ENCODE peak calls at places on chromosome 1, in four cellular contexts. One of them, this sample, is unnamed.

GRCh38 chr1:83995649-83996048 is 3.3 kb downstream of the TTLL7 start:
- DNase-seq in cardiac muscle cell: no peak
- DNase-seq in CD8-positive, alpha-beta T cell: no peak
- DNase-seq in upper lobe of right lung: no peak
- DNase-seq in this sample: no peak

GRCh38 chr1:216778763-216779162 is 55.5 kb upstream of the ESRRG start:
- DNase-seq in CD8-positive, alpha-beta T cell: no peak
- DNase-seq in upper lobe of right lung: no peak
- DNase-seq in cardiac muscle cell: no peak
- DNase-seq in this sample: no peak

GRCh38 chr1:19468397-19468956 is 16.9 kb downstream of the CAPZB start:
- DNase-seq in cardiac muscle cell: no peak
- DNase-seq in upper lobe of right lung: peak; percentile 77
- DNase-seq in CD8-positive, alpha-beta T cell: peak; percentile 61
- DNase-seq in this sample: peak; percentile 95

GRCh38 chr1:93629101-93630059 is 52.3 kb downstream of the BCAR3 start:
- DNase-seq in CD8-positive, alpha-beta T cell: peak; percentile 27
- DNase-seq in cardiac muscle cell: peak; percentile 79
- DNase-seq in upper lobe of right lung: no peak
- DNase-seq in this sample: peak; percentile 75

GRCh38 chr1:23796466-23797271 is 3.9 kb downstream of the GALE start:
- DNase-seq in CD8-positive, alpha-beta T cell: no peak
- DNase-seq in cardiac muscle cell: no peak
- DNase-seq in upper lobe of right lung: no peak
- DNase-seq in this sample: peak; percentile 60

GRCh38 chr1:172766462-172766861 is 107.6 kb downstream of the FASLG start:
- DNase-seq in upper lobe of right lung: no peak
- DNase-seq in CD8-positive, alpha-beta T cell: no peak
- DNase-seq in cardiac muscle cell: no peak
- DNase-seq in this sample: no peak

GRCh38 chr1:2966940-2967725 is 54.1 kb upstream of the ACTRT2 start:
- DNase-seq in upper lobe of right lung: peak; percentile 60
- DNase-seq in CD8-positive, alpha-beta T cell: no peak
- DNase-seq in cardiac muscle cell: no peak
- DNase-seq in this sample: no peak

GRCh38 chr1:30417701-30418425 is 305.5 kb downstream of the MATN1 start:
- DNase-seq in CD8-positive, alpha-beta T cell: no peak
- DNase-seq in cardiac muscle cell: no peak
- DNase-seq in upper lobe of right lung: peak; percentile 46
- DNase-seq in this sample: no peak

GRCh38 chr1:3000671-3001470 is 20.4 kb upstream of the ACTRT2 start:
- DNase-seq in upper lobe of right lung: peak; percentile 63
- DNase-seq in CD8-positive, alpha-beta T cell: no peak
- DNase-seq in cardiac muscle cell: no peak
- DNase-seq in this sample: no peak

GRCh38 chr1:163071381-163072255 is 2.5 kb downstream of the RGS4 start:
- DNase-seq in CD8-positive, alpha-beta T cell: peak; percentile 2
- DNase-seq in upper lobe of right lung: peak; percentile 61
- DNase-seq in cardiac muscle cell: peak; percentile 77
- DNase-seq in this sample: no peak

GRCh38 chr1:197986817-197987216 is 69.6 kb downstream of the LHX9 start:
- DNase-seq in CD8-positive, alpha-beta T cell: no peak
- DNase-seq in cardiac muscle cell: peak; percentile 63
- DNase-seq in upper lobe of right lung: no peak
- DNase-seq in this sample: no peak
- H3K4me3 ChIP-seq in CD8-positive, alpha-beta T cell: no peak overlapping the region
- H3K4me3 ChIP-seq in cardiac muscle cell: no peak overlapping the region
- H3K4me3 ChIP-seq in upper lobe of right lung: no peak overlapping the region
- H3K4me3 ChIP-seq in this sample: no peak overlapping the region

DNA sequence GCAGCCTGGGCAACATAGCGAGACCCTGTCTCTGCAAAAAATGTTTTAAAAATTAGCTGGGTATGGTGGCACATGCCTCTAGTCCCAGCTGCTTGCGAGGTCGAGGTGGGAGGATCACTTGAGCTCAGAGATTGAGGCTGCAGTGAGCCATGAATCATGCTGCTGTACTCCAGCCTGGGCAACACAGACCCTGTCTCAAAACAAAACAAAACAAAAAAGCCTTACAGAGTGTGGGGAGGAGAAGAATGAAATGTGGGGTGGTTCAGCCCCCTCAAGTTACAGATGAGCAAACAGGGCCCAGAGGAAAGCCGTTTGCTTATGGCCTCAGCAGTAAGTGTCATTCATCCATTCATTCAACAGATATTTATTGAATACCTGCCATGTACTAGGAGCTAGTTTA is 40.7 kb downstream of the RPS6KA1 start:
- DNase-seq in cardiac muscle cell: no peak
- DNase-seq in CD8-positive, alpha-beta T cell: no peak
- DNase-seq in upper lobe of right lung: no peak
- DNase-seq in this sample: no peak
- H3K36me3 ChIP-seq in cardiac muscle cell: peaks cover 2% of the 10 kb centered on the region
- H3K36me3 ChIP-seq in CD8-positive, alpha-beta T cell: peaks cover 51% of the 10 kb centered on the region
- H3K36me3 ChIP-seq in upper lobe of right lung: peaks cover 84% of the 10 kb centered on the region
- H3K36me3 ChIP-seq in this sample: peaks cover 12% of the 10 kb centered on the region

GRCh38 chr1:219926363-219926998 is 1.9 kb downstream of the SLC30A10 start:
- DNase-seq in upper lobe of right lung: no peak
- DNase-seq in cardiac muscle cell: no peak
- DNase-seq in CD8-positive, alpha-beta T cell: no peak
- DNase-seq in this sample: no peak

GRCh38 chr1:219931033-219931432 is 2.7 kb upstream of the SLC30A10 start:
- DNase-seq in cardiac muscle cell: no peak
- DNase-seq in CD8-positive, alpha-beta T cell: no peak
- DNase-seq in upper lobe of right lung: no peak
- DNase-seq in this sample: no peak

GRCh38 chr1:219927298-219927955 is 930 bp downstream of the SLC30A10 start:
- DNase-seq in CD8-positive, alpha-beta T cell: no peak
- DNase-seq in upper lobe of right lung: no peak
- DNase-seq in cardiac muscle cell: no peak
- DNase-seq in this sample: no peak

GRCh38 chr1:219927956-219928790 is at the start of gene SLC30A10:
- DNase-seq in cardiac muscle cell: peak; percentile 51
- DNase-seq in upper lobe of right lung: no peak
- DNase-seq in CD8-positive, alpha-beta T cell: no peak
- DNase-seq in this sample: peak; percentile 37

GRCh38 chr1:219928791-219929118 is 398 bp upstream of the SLC30A10 start:
- DNase-seq in cardiac muscle cell: no peak
- DNase-seq in CD8-positive, alpha-beta T cell: no peak
- DNase-seq in upper lobe of right lung: no peak
- DNase-seq in this sample: peak; percentile 60
- H3K4me3 ChIP-seq in cardiac muscle cell: peak overlapping the region; percentile 36
- H3K4me3 ChIP-seq in CD8-positive, alpha-beta T cell: no peak overlapping the region
- H3K4me3 ChIP-seq in upper lobe of right lung: peak overlapping the region; percentile 25
- H3K4me3 ChIP-seq in this sample: no peak overlapping the region

GRCh38 chr1:241536969-241537368 is 4.8 kb downstream of the KMO start:
- DNase-seq in CD8-positive, alpha-beta T cell: no peak
- DNase-seq in upper lobe of right lung: no peak
- DNase-seq in cardiac muscle cell: no peak
- DNase-seq in this sample: no peak

GRCh38 chr1:241532864-241533263 is 686 bp downstream of the KMO start:
- DNase-seq in upper lobe of right lung: no peak
- DNase-seq in CD8-positive, alpha-beta T cell: no peak
- DNase-seq in cardiac muscle cell: no peak
- DNase-seq in this sample: no peak

GRCh38 chr1:241532173-241532553 is at the start of gene KMO:
- DNase-seq in CD8-positive, alpha-beta T cell: no peak
- DNase-seq in upper lobe of right lung: no peak
- DNase-seq in cardiac muscle cell: no peak
- DNase-seq in this sample: no peak

GRCh38 chr1:241533375-241534115 is 1.4 kb downstream of the KMO start:
- DNase-seq in upper lobe of right lung: no peak
- DNase-seq in cardiac muscle cell: no peak
- DNase-seq in CD8-positive, alpha-beta T cell: no peak
- DNase-seq in this sample: no peak

DNA sequence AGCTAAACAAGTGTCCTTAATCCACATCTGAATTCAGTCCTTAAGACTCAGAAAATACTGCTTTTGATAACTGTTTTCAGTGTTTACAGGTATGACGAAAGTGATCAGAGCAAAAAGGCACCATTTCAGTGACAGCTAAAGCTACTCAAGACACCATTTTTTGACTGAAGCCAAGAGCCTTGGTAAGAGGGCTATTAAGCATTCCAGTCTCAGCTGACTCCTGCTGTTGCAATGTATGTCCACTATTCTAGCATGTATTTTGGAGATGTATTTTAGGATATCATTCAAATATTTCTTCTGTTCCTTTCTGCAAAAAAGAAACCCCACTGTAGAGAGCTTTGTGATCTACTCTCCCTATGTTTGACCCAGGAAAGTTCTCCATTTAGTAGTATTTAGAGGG is 4.2 kb downstream of the KMO start:
- DNase-seq in cardiac muscle cell: no peak
- DNase-seq in upper lobe of right lung: no peak
- DNase-seq in CD8-positive, alpha-beta T cell: no peak
- DNase-seq in this sample: no peak
- H3K36me3 ChIP-seq in cardiac muscle cell: no peaks in the 10 kb centered on the region
- H3K36me3 ChIP-seq in upper lobe of right lung: no peaks in the 10 kb centered on the region
- H3K36me3 ChIP-seq in CD8-positive, alpha-beta T cell: no peaks in the 10 kb centered on the region
- H3K36me3 ChIP-seq in this sample: no peaks in the 10 kb centered on the region

DNA sequence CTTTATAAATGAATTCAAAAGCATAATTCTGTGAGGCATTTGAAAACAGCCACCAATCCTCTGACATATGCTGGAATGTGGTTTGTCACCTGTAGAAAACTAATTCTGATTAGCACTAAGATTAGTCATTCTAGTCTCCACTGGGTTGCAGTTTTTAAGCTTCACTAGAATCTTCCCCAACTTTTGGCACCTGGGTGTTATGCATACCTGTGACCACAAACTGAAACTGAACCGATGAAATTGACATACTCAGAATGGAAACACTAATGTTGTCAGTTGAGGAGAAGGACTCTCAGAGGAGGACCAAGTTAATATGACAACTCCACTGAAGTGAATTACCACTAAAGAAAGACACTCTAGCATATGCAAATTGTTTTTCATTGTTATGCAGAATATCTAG is 285.8 kb upstream of the NEGR1 start:
- DNase-seq in cardiac muscle cell: no peak
- DNase-seq in upper lobe of right lung: no peak
- DNase-seq in CD8-positive, alpha-beta T cell: no peak
- DNase-seq in this sample: no peak
- H3K4me3 ChIP-seq in cardiac muscle cell: no peak overlapping the region
- H3K4me3 ChIP-seq in upper lobe of right lung: no peak overlapping the region
- H3K4me3 ChIP-seq in CD8-positive, alpha-beta T cell: no peak overlapping the region
- H3K4me3 ChIP-seq in this sample: no peak overlapping the region

GRCh38 chr1:29029652-29030051 is 94.1 kb downstream of the TMEM200B start:
- DNase-seq in cardiac muscle cell: no peak
- DNase-seq in upper lobe of right lung: no peak
- DNase-seq in CD8-positive, alpha-beta T cell: no peak
- DNase-seq in this sample: no peak
- H3K36me3 ChIP-seq in cardiac muscle cell: no peaks in the 10 kb centered on the region
- H3K36me3 ChIP-seq in upper lobe of right lung: no peaks in the 10 kb centered on the region
- H3K36me3 ChIP-seq in CD8-positive, alpha-beta T cell: peaks cover 26% of the 10 kb centered on the region
- H3K36me3 ChIP-seq in this sample: no peaks in the 10 kb centered on the region

GRCh38 chr1:42735056-42735455 is 5.0 kb downstream of the CLDN19 start:
- DNase-seq in upper lobe of right lung: no peak
- DNase-seq in CD8-positive, alpha-beta T cell: no peak
- DNase-seq in cardiac muscle cell: no peak
- DNase-seq in this sample: no peak

GRCh38 chr1:42734201-42735035 is 5.6 kb downstream of the CLDN19 start:
- DNase-seq in CD8-positive, alpha-beta T cell: no peak
- DNase-seq in upper lobe of right lung: no peak
- DNase-seq in cardiac muscle cell: no peak
- DNase-seq in this sample: peak; percentile 12

GRCh38 chr1:42736152-42736551 is 3.9 kb downstream of the CLDN19 start:
- DNase-seq in upper lobe of right lung: no peak
- DNase-seq in cardiac muscle cell: no peak
- DNase-seq in CD8-positive, alpha-beta T cell: no peak
- DNase-seq in this sample: no peak

GRCh38 chr1:42736571-42737200 is 3.4 kb downstream of the CLDN19 start:
- DNase-seq in CD8-positive, alpha-beta T cell: no peak
- DNase-seq in upper lobe of right lung: no peak
- DNase-seq in cardiac muscle cell: no peak
- DNase-seq in this sample: no peak

GRCh38 chr1:42735477-42736105 is 4.4 kb downstream of the CLDN19 start:
- DNase-seq in cardiac muscle cell: no peak
- DNase-seq in upper lobe of right lung: no peak
- DNase-seq in CD8-positive, alpha-beta T cell: no peak
- DNase-seq in this sample: peak; percentile 67
- H3K4me3 ChIP-seq in cardiac muscle cell: no peak overlapping the region
- H3K4me3 ChIP-seq in upper lobe of right lung: no peak overlapping the region
- H3K4me3 ChIP-seq in CD8-positive, alpha-beta T cell: no peak overlapping the region
- H3K4me3 ChIP-seq in this sample: no peak overlapping the region

DNA sequence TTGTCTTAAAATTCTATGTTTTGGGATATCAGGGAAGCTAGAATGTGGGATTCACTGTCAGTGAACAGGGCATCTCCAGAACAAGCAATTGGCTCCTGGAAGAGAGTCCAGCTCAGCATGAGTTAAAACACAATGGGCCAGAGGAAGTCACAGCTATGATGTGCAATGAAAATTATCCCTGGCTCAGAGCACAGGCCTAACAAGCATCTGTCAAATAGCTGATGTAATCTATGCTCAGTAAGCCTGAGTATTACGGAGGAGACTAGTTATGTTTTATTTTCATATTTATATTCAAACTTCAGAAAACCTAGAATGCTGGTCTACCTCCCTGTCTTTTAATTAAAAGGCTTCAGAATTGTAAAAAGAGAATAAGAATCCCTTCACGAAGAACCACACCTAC is 41.6 kb downstream of the PARP1 start:
- DNase-seq in upper lobe of right lung: no peak
- DNase-seq in cardiac muscle cell: no peak
- DNase-seq in CD8-positive, alpha-beta T cell: no peak
- DNase-seq in this sample: no peak
- H3K36me3 ChIP-seq in upper lobe of right lung: peaks cover 98% of the 10 kb centered on the region
- H3K36me3 ChIP-seq in cardiac muscle cell: peaks cover 83% of the 10 kb centered on the region
- H3K36me3 ChIP-seq in CD8-positive, alpha-beta T cell: peaks cover 69% of the 10 kb centered on the region
- H3K36me3 ChIP-seq in this sample: peaks cover 8% of the 10 kb centered on the region

DNA sequence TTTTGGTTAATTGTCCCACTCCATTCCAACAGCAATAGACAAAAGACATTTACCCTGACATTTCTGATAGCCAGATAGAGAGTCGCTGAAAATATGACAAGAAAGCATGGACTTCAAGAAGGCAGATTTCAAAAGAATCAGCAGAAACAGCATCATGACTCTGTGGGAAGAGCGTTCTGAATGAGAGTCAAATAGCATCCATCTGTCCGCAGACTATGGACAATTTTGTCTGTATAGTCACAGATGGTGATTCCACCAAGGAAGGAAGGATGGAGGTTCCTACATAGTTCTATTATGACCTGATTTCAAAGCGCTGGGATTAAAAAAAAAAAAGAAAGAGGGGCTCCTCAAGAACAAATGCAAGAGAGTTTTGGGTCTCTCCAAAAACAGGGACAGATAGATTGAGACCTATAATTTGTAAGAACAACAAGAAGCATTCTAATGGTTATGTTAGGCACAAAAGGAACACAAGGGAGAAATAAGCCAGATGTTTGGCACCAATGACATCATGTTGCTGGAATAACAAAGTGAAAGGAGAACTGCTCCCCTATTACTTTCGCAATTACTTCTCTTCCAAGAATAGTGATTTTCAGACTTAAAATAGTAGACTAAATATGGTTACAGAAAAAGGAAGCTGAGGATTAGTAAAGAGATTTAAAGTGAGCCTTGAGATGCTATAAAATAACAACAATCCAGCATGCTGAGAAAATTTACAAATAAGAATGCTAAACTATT is 28.5 kb downstream of the NIBAN1 start:
- DNase-seq in cardiac muscle cell: no peak
- DNase-seq in upper lobe of right lung: no peak
- DNase-seq in CD8-positive, alpha-beta T cell: no peak
- DNase-seq in this sample: no peak
- H3K4me3 ChIP-seq in cardiac muscle cell: no peak overlapping the region
- H3K4me3 ChIP-seq in upper lobe of right lung: no peak overlapping the region
- H3K4me3 ChIP-seq in CD8-positive, alpha-beta T cell: no peak overlapping the region
- H3K4me3 ChIP-seq in this sample: no peak overlapping the region

This sample was measured in mucosa of descending colon.